ENCODE peak calls at places on chromosomes 12 and 14, in ten cellular contexts. One of them, this sample, is unnamed.

GRCh38 chr14:96001866-96002510 is 37.2 kb upstream of the C14orf132 start:
- DNase-seq in transverse colon: no peak
- DNase-seq in ovary: no peak
- DNase-seq in osteocyte: peak; percentile 89
- DNase-seq in heart left ventricle: no peak
- DNase-seq in fibroblast of mammary gland: no peak
- DNase-seq in astrocyte of the spinal cord: peak; percentile 5
- DNase-seq in fibroblast of the aortic adventitia: no peak
- DNase-seq in astrocyte: no peak
- DNase-seq in mammary epithelial cell: no peak
- DNase-seq in this sample: peak; percentile 6

GRCh38 chr12:40063424-40063823 is 42.5 kb downstream of the SLC2A13 start:
- DNase-seq in transverse colon: no peak
- DNase-seq in heart left ventricle: peak; percentile 28
- DNase-seq in astrocyte: peak; percentile 34
- DNase-seq in fibroblast of mammary gland: peak; percentile 14
- DNase-seq in mammary epithelial cell: peak; percentile 25
- DNase-seq in ovary: no peak
- DNase-seq in fibroblast of the aortic adventitia: peak; percentile 11
- DNase-seq in osteocyte: no peak
- DNase-seq in astrocyte of the spinal cord: peak; percentile 22
- DNase-seq in this sample: peak; percentile 33

GRCh38 chr14:32509632-32510187 is 180.6 kb downstream of the AKAP6 start:
- DNase-seq in astrocyte of the spinal cord: peak; percentile 99
- DNase-seq in fibroblast of mammary gland: peak; percentile 85
- DNase-seq in transverse colon: peak; percentile 19
- DNase-seq in osteocyte: peak; percentile 88
- DNase-seq in fibroblast of the aortic adventitia: peak; percentile 96
- DNase-seq in heart left ventricle: peak; percentile 56
- DNase-seq in mammary epithelial cell: peak; percentile 93
- DNase-seq in astrocyte: peak; percentile 99
- DNase-seq in ovary: peak; percentile 28
- DNase-seq in this sample: peak; percentile 98

GRCh38 chr12:65121049-65121955 is at the start of gene WIF1:
- DNase-seq in astrocyte: no peak
- DNase-seq in mammary epithelial cell: peak; percentile 37
- DNase-seq in astrocyte of the spinal cord: no peak
- DNase-seq in transverse colon: peak; percentile 19
- DNase-seq in fibroblast of mammary gland: peak; percentile 4
- DNase-seq in heart left ventricle: no peak
- DNase-seq in ovary: no peak
- DNase-seq in fibroblast of the aortic adventitia: no peak
- DNase-seq in osteocyte: no peak
- DNase-seq in this sample: peak; percentile 6

GRCh38 chr12:115088328-115088994 is 404.5 kb upstream of the TBX3 start:
- DNase-seq in fibroblast of mammary gland: peak; percentile 12
- DNase-seq in mammary epithelial cell: no peak
- DNase-seq in heart left ventricle: peak; percentile 26
- DNase-seq in astrocyte: no peak
- DNase-seq in astrocyte of the spinal cord: no peak
- DNase-seq in transverse colon: no peak
- DNase-seq in osteocyte: no peak
- DNase-seq in ovary: no peak
- DNase-seq in fibroblast of the aortic adventitia: no peak
- DNase-seq in this sample: no peak

GRCh38 chr14:77641534-77642341 is 25.3 kb upstream of the SPTLC2 start:
- DNase-seq in astrocyte: peak; percentile 18
- DNase-seq in heart left ventricle: peak; percentile 73
- DNase-seq in fibroblast of the aortic adventitia: peak; percentile 76
- DNase-seq in mammary epithelial cell: no peak
- DNase-seq in osteocyte: no peak
- DNase-seq in transverse colon: peak; percentile 76
- DNase-seq in astrocyte of the spinal cord: peak; percentile 53
- DNase-seq in fibroblast of mammary gland: peak; percentile 74
- DNase-seq in ovary: peak; percentile 73
- DNase-seq in this sample: peak; percentile 82

GRCh38 chr12:57964421-57964820 is 23.1 kb downstream of the ATP23 start:
- DNase-seq in fibroblast of mammary gland: no peak
- DNase-seq in heart left ventricle: no peak
- DNase-seq in astrocyte of the spinal cord: no peak
- DNase-seq in astrocyte: no peak
- DNase-seq in mammary epithelial cell: no peak
- DNase-seq in transverse colon: no peak
- DNase-seq in fibroblast of the aortic adventitia: no peak
- DNase-seq in ovary: no peak
- DNase-seq in osteocyte: no peak
- DNase-seq in this sample: no peak

GRCh38 chr12:998020-998874 is 7.2 kb downstream of the ERC1 start:
- DNase-seq in fibroblast of the aortic adventitia: peak; percentile 18
- DNase-seq in astrocyte of the spinal cord: no peak
- DNase-seq in transverse colon: no peak
- DNase-seq in mammary epithelial cell: no peak
- DNase-seq in astrocyte: no peak
- DNase-seq in ovary: no peak
- DNase-seq in osteocyte: no peak
- DNase-seq in fibroblast of mammary gland: peak; percentile 12
- DNase-seq in heart left ventricle: no peak
- DNase-seq in this sample: no peak

GRCh38 chr14:34874386-34875030 is 652 bp downstream of the BAZ1A start:
- DNase-seq in astrocyte of the spinal cord: peak; percentile 67
- DNase-seq in fibroblast of the aortic adventitia: peak; percentile 44
- DNase-seq in transverse colon: peak; percentile 50
- DNase-seq in heart left ventricle: peak; percentile 37
- DNase-seq in astrocyte: peak; percentile 11
- DNase-seq in fibroblast of mammary gland: peak; percentile 42
- DNase-seq in ovary: peak; percentile 39
- DNase-seq in osteocyte: peak; percentile 85
- DNase-seq in mammary epithelial cell: peak; percentile 49
- DNase-seq in this sample: peak; percentile 57

GRCh38 chr12:28189774-28190320 is 409 bp upstream of the CCDC91 start:
- DNase-seq in astrocyte: peak; percentile 2
- DNase-seq in astrocyte of the spinal cord: no peak
- DNase-seq in ovary: no peak
- DNase-seq in fibroblast of the aortic adventitia: no peak
- DNase-seq in mammary epithelial cell: no peak
- DNase-seq in heart left ventricle: no peak
- DNase-seq in fibroblast of mammary gland: no peak
- DNase-seq in osteocyte: no peak
- DNase-seq in transverse colon: no peak
- DNase-seq in this sample: no peak

GRCh38 chr12:82329508-82329907 is 28.7 kb downstream of the CCDC59 start:
- DNase-seq in osteocyte: no peak
- DNase-seq in astrocyte of the spinal cord: no peak
- DNase-seq in astrocyte: no peak
- DNase-seq in transverse colon: no peak
- DNase-seq in fibroblast of mammary gland: no peak
- DNase-seq in fibroblast of the aortic adventitia: no peak
- DNase-seq in heart left ventricle: no peak
- DNase-seq in ovary: no peak
- DNase-seq in mammary epithelial cell: no peak
- DNase-seq in this sample: no peak

GRCh38 chr12:118237908-118238307 is 102.0 kb downstream of the PEBP1 start:
- DNase-seq in fibroblast of the aortic adventitia: peak; percentile 42
- DNase-seq in heart left ventricle: no peak
- DNase-seq in ovary: no peak
- DNase-seq in transverse colon: no peak
- DNase-seq in astrocyte of the spinal cord: peak; percentile 45
- DNase-seq in osteocyte: no peak
- DNase-seq in mammary epithelial cell: peak; percentile 83
- DNase-seq in astrocyte: peak; percentile 77
- DNase-seq in fibroblast of mammary gland: peak; percentile 26
- DNase-seq in this sample: peak; percentile 6

GRCh38 chr12:100576311-100577036 is 3.0 kb downstream of the GAS2L3 start:
- DNase-seq in astrocyte of the spinal cord: peak; percentile 71
- DNase-seq in mammary epithelial cell: peak; percentile 86
- DNase-seq in astrocyte: peak; percentile 78
- DNase-seq in fibroblast of mammary gland: peak; percentile 88
- DNase-seq in heart left ventricle: no peak
- DNase-seq in ovary: no peak
- DNase-seq in transverse colon: no peak
- DNase-seq in osteocyte: no peak
- DNase-seq in fibroblast of the aortic adventitia: peak; percentile 76
- DNase-seq in this sample: peak; percentile 80

GRCh38 chr14:51561141-51561540 is 90.6 kb upstream of the FRMD6 start:
- DNase-seq in heart left ventricle: no peak
- DNase-seq in ovary: no peak
- DNase-seq in transverse colon: no peak
- DNase-seq in fibroblast of the aortic adventitia: no peak
- DNase-seq in fibroblast of mammary gland: no peak
- DNase-seq in astrocyte: no peak
- DNase-seq in astrocyte of the spinal cord: no peak
- DNase-seq in mammary epithelial cell: no peak
- DNase-seq in osteocyte: no peak
- DNase-seq in this sample: no peak

GRCh38 chr12:89280833-89281533 is 71.3 kb downstream of the DUSP6 start:
- DNase-seq in osteocyte: no peak
- DNase-seq in heart left ventricle: peak; percentile 16
- DNase-seq in fibroblast of the aortic adventitia: peak; percentile 3
- DNase-seq in ovary: no peak
- DNase-seq in mammary epithelial cell: no peak
- DNase-seq in transverse colon: no peak
- DNase-seq in astrocyte: no peak
- DNase-seq in astrocyte of the spinal cord: no peak
- DNase-seq in fibroblast of mammary gland: peak; percentile 4
- DNase-seq in this sample: peak; percentile 30

GRCh38 chr12:51977320-51977753 is 25.8 kb downstream of the ACVR1B start:
- DNase-seq in fibroblast of the aortic adventitia: peak; percentile 43
- DNase-seq in astrocyte of the spinal cord: no peak
- DNase-seq in ovary: no peak
- DNase-seq in osteocyte: no peak
- DNase-seq in mammary epithelial cell: no peak
- DNase-seq in fibroblast of mammary gland: peak; percentile 31
- DNase-seq in transverse colon: no peak
- DNase-seq in astrocyte: peak; percentile 36
- DNase-seq in heart left ventricle: no peak
- DNase-seq in this sample: peak; percentile 56

GRCh38 chr12:131905640-131906091 is 11.2 kb downstream of the ULK1 start:
- DNase-seq in astrocyte of the spinal cord: no peak
- DNase-seq in ovary: no peak
- DNase-seq in mammary epithelial cell: no peak
- DNase-seq in transverse colon: no peak
- DNase-seq in osteocyte: no peak
- DNase-seq in fibroblast of the aortic adventitia: no peak
- DNase-seq in heart left ventricle: no peak
- DNase-seq in fibroblast of mammary gland: no peak
- DNase-seq in astrocyte: no peak
- DNase-seq in this sample: no peak

GRCh38 chr12:59710964-59711363 is 115.1 kb downstream of the SLC16A7 start:
- DNase-seq in astrocyte of the spinal cord: no peak
- DNase-seq in mammary epithelial cell: no peak
- DNase-seq in fibroblast of mammary gland: no peak
- DNase-seq in fibroblast of the aortic adventitia: no peak
- DNase-seq in ovary: no peak
- DNase-seq in transverse colon: no peak
- DNase-seq in osteocyte: no peak
- DNase-seq in heart left ventricle: no peak
- DNase-seq in astrocyte: no peak
- DNase-seq in this sample: no peak
- TF ChIP-seq CTCF in astrocyte of the spinal cord: no peak
- TF ChIP-seq CTCF in mammary epithelial cell: no peak
- TF ChIP-seq CTCF in fibroblast of mammary gland: no peak
- TF ChIP-seq CTCF in fibroblast of the aortic adventitia: no peak
- TF ChIP-seq CTCF in ovary: no peak
- TF ChIP-seq CTCF in transverse colon: no peak
- TF ChIP-seq CTCF in osteocyte: no peak
- TF ChIP-seq CTCF in heart left ventricle: no peak
- TF ChIP-seq CTCF in astrocyte: no peak
- TF ChIP-seq CTCF in this sample: no peak

GRCh38 chr12:94148841-94149780 is 734 bp downstream of the PLXNC1 start:
- DNase-seq in fibroblast of the aortic adventitia: no peak
- DNase-seq in ovary: peak; percentile 58
- DNase-seq in osteocyte: no peak
- DNase-seq in heart left ventricle: peak; percentile 35
- DNase-seq in fibroblast of mammary gland: peak; percentile 31
- DNase-seq in astrocyte: peak; percentile 24
- DNase-seq in astrocyte of the spinal cord: no peak
- DNase-seq in mammary epithelial cell: peak; percentile 17
- DNase-seq in transverse colon: peak; percentile 52
- DNase-seq in this sample: peak; percentile 65
- TF ChIP-seq CTCF in fibroblast of the aortic adventitia: no peak
- TF ChIP-seq CTCF in ovary: no peak
- TF ChIP-seq CTCF in osteocyte: peak; percentile 48
- TF ChIP-seq CTCF in heart left ventricle: peak; percentile 24
- TF ChIP-seq CTCF in fibroblast of mammary gland: no peak
- TF ChIP-seq CTCF in astrocyte: no peak
- TF ChIP-seq CTCF in astrocyte of the spinal cord: no peak
- TF ChIP-seq CTCF in mammary epithelial cell: no peak
- TF ChIP-seq CTCF in transverse colon: no peak
- TF ChIP-seq CTCF in this sample: no peak

GRCh38 chr12:61011767-61012423 is 1248.3 kb upstream of the USP15 start:
- DNase-seq in ovary: no peak
- DNase-seq in fibroblast of mammary gland: no peak
- DNase-seq in mammary epithelial cell: no peak
- DNase-seq in astrocyte of the spinal cord: no peak
- DNase-seq in fibroblast of the aortic adventitia: no peak
- DNase-seq in astrocyte: no peak
- DNase-seq in osteocyte: no peak
- DNase-seq in heart left ventricle: no peak
- DNase-seq in transverse colon: no peak
- DNase-seq in this sample: no peak
- TF ChIP-seq CTCF in ovary: no peak
- TF ChIP-seq CTCF in fibroblast of mammary gland: no peak
- TF ChIP-seq CTCF in mammary epithelial cell: no peak
- TF ChIP-seq CTCF in astrocyte of the spinal cord: no peak
- TF ChIP-seq CTCF in fibroblast of the aortic adventitia: no peak
- TF ChIP-seq CTCF in astrocyte: no peak
- TF ChIP-seq CTCF in osteocyte: no peak
- TF ChIP-seq CTCF in heart left ventricle: no peak
- TF ChIP-seq CTCF in transverse colon: no peak
- TF ChIP-seq CTCF in this sample: no peak

GRCh38 chr12:124857921-124858461 is 5.7 kb downstream of the SCARB1 start:
- DNase-seq in osteocyte: no peak
- DNase-seq in astrocyte of the spinal cord: no peak
- DNase-seq in heart left ventricle: no peak
- DNase-seq in mammary epithelial cell: no peak
- DNase-seq in ovary: no peak
- DNase-seq in fibroblast of mammary gland: no peak
- DNase-seq in transverse colon: no peak
- DNase-seq in astrocyte: no peak
- DNase-seq in fibroblast of the aortic adventitia: no peak
- DNase-seq in this sample: no peak

GRCh38 chr12:124856842-124857178 is 6.9 kb downstream of the SCARB1 start:
- DNase-seq in ovary: no peak
- DNase-seq in astrocyte: no peak
- DNase-seq in mammary epithelial cell: no peak
- DNase-seq in osteocyte: no peak
- DNase-seq in fibroblast of mammary gland: no peak
- DNase-seq in astrocyte of the spinal cord: no peak
- DNase-seq in transverse colon: no peak
- DNase-seq in heart left ventricle: no peak
- DNase-seq in fibroblast of the aortic adventitia: no peak
- DNase-seq in this sample: no peak

GRCh38 chr12:124855275-124855957 is 8.2 kb downstream of the SCARB1 start:
- DNase-seq in ovary: peak; percentile 62
- DNase-seq in astrocyte of the spinal cord: no peak
- DNase-seq in fibroblast of mammary gland: no peak
- DNase-seq in astrocyte: no peak
- DNase-seq in transverse colon: no peak
- DNase-seq in osteocyte: no peak
- DNase-seq in mammary epithelial cell: no peak
- DNase-seq in fibroblast of the aortic adventitia: no peak
- DNase-seq in heart left ventricle: no peak
- DNase-seq in this sample: no peak

GRCh38 chr12:124854637-124855184 is 9.0 kb downstream of the SCARB1 start:
- DNase-seq in transverse colon: no peak
- DNase-seq in heart left ventricle: no peak
- DNase-seq in astrocyte: no peak
- DNase-seq in mammary epithelial cell: no peak
- DNase-seq in osteocyte: no peak
- DNase-seq in ovary: peak; percentile 47
- DNase-seq in fibroblast of the aortic adventitia: no peak
- DNase-seq in astrocyte of the spinal cord: no peak
- DNase-seq in fibroblast of mammary gland: no peak
- DNase-seq in this sample: no peak

GRCh38 chr12:124856132-124856841 is 7.4 kb downstream of the SCARB1 start:
- DNase-seq in astrocyte of the spinal cord: no peak
- DNase-seq in fibroblast of mammary gland: no peak
- DNase-seq in mammary epithelial cell: no peak
- DNase-seq in osteocyte: no peak
- DNase-seq in transverse colon: no peak
- DNase-seq in astrocyte: no peak
- DNase-seq in heart left ventricle: no peak
- DNase-seq in fibroblast of the aortic adventitia: no peak
- DNase-seq in ovary: no peak
- DNase-seq in this sample: no peak
- TF ChIP-seq CTCF in astrocyte of the spinal cord: peak; percentile 27
- TF ChIP-seq CTCF in fibroblast of mammary gland: no peak
- TF ChIP-seq CTCF in mammary epithelial cell: no peak
- TF ChIP-seq CTCF in osteocyte: no peak
- TF ChIP-seq CTCF in transverse colon: no peak
- TF ChIP-seq CTCF in astrocyte: no peak
- TF ChIP-seq CTCF in heart left ventricle: peak; percentile 46
- TF ChIP-seq CTCF in fibroblast of the aortic adventitia: no peak
- TF ChIP-seq CTCF in ovary: peak; percentile 49
- TF ChIP-seq CTCF in this sample: no peak

This sample was measured in cardiac fibroblast.